ENCODE peak calls at places on chromosomes 5 and 9, in five cellular contexts. One of them, this sample, is unnamed.

GRCh38 chr9:6945871-6946270 is 188.1 kb downstream of the KDM4C start:
- DNase-seq in ACHN: no peak
- DNase-seq in nephron progenitor cell: no peak
- DNase-seq in H9: no peak
- DNase-seq in CD4-positive, alpha-beta T cell: no peak
- DNase-seq in this sample: no peak

GRCh38 chr5:57891443-57891842 is 408.8 kb upstream of the ACTBL2 start:
- DNase-seq in H9: peak
- DNase-seq in nephron progenitor cell: no peak
- DNase-seq in ACHN: no peak
- DNase-seq in CD4-positive, alpha-beta T cell: no peak
- DNase-seq in this sample: no peak

GRCh38 chr9:69027355-69028097 is 8.0 kb upstream of the FXN start:
- DNase-seq in nephron progenitor cell: peak
- DNase-seq in CD4-positive, alpha-beta T cell: no peak
- DNase-seq in H9: peak
- DNase-seq in ACHN: peak
- DNase-seq in this sample: peak

GRCh38 chr5:137630972-137631370 is 104.9 kb downstream of the KLHL3 start:
- DNase-seq in H9: no peak
- DNase-seq in ACHN: no peak
- DNase-seq in CD4-positive, alpha-beta T cell: no peak
- DNase-seq in nephron progenitor cell: no peak
- DNase-seq in this sample: no peak

GRCh38 chr5:124494540-124495116 is 251.8 kb downstream of the ZNF608 start:
- DNase-seq in H9: no peak
- DNase-seq in nephron progenitor cell: no peak
- DNase-seq in CD4-positive, alpha-beta T cell: no peak
- DNase-seq in ACHN: no peak
- DNase-seq in this sample: no peak

GRCh38 chr9:22100626-22101025 is 91.5 kb upstream of the CDKN2B start:
- DNase-seq in CD4-positive, alpha-beta T cell: no peak
- DNase-seq in nephron progenitor cell: no peak
- DNase-seq in ACHN: no peak
- DNase-seq in H9: no peak
- DNase-seq in this sample: no peak

GRCh38 chr5:130323804-130324454 is 419.7 kb downstream of the CHSY3 start:
- DNase-seq in CD4-positive, alpha-beta T cell: no peak
- DNase-seq in H9: no peak
- DNase-seq in ACHN: no peak
- DNase-seq in nephron progenitor cell: no peak
- DNase-seq in this sample: no peak

GRCh38 chr5:31157719-31158118 is 35.8 kb upstream of the CDH6 start:
- DNase-seq in CD4-positive, alpha-beta T cell: no peak
- DNase-seq in H9: no peak
- DNase-seq in ACHN: no peak
- DNase-seq in nephron progenitor cell: no peak
- DNase-seq in this sample: no peak

GRCh38 chr9:14563902-14564578 is 129.2 kb downstream of the ZDHHC21 start:
- DNase-seq in H9: no peak
- DNase-seq in CD4-positive, alpha-beta T cell: no peak
- DNase-seq in nephron progenitor cell: peak
- DNase-seq in ACHN: no peak
- DNase-seq in this sample: no peak

GRCh38 chr9:129900263-129901041 is 65.2 kb downstream of the USP20 start:
- DNase-seq in H9: no peak
- DNase-seq in nephron progenitor cell: no peak
- DNase-seq in ACHN: no peak
- DNase-seq in CD4-positive, alpha-beta T cell: no peak
- DNase-seq in this sample: no peak

GRCh38 chr5:132294728-132295504 is 722 bp downstream of the SLC22A4 start:
- DNase-seq in nephron progenitor cell: peak
- DNase-seq in CD4-positive, alpha-beta T cell: peak
- DNase-seq in H9: peak
- DNase-seq in ACHN: peak
- DNase-seq in this sample: no peak

GRCh38 chr5:10333154-10334006 is 20.1 kb upstream of the MARCHF6 start:
- DNase-seq in nephron progenitor cell: peak
- DNase-seq in ACHN: peak
- DNase-seq in H9: peak
- DNase-seq in CD4-positive, alpha-beta T cell: no peak
- DNase-seq in this sample: peak

GRCh38 chr9:25681270-25681669 is 3.0 kb upstream of the TUSC1 start:
- DNase-seq in ACHN: no peak
- DNase-seq in CD4-positive, alpha-beta T cell: no peak
- DNase-seq in nephron progenitor cell: no peak
- DNase-seq in H9: no peak
- DNase-seq in this sample: no peak

GRCh38 chr5:66841264-66841663 is 245.1 kb downstream of the MAST4 start:
- DNase-seq in CD4-positive, alpha-beta T cell: no peak
- DNase-seq in H9: no peak
- DNase-seq in ACHN: no peak
- DNase-seq in nephron progenitor cell: no peak
- DNase-seq in this sample: no peak

GRCh38 chr5:178460598-178461425 is 129.4 kb downstream of the COL23A1 start:
- DNase-seq in nephron progenitor cell: peak
- DNase-seq in CD4-positive, alpha-beta T cell: peak
- DNase-seq in H9: peak
- DNase-seq in ACHN: peak
- DNase-seq in this sample: peak

GRCh38 chr9:89144242-89144641 is 34.4 kb downstream of the SHC3 start:
- DNase-seq in H9: no peak
- DNase-seq in ACHN: no peak
- DNase-seq in CD4-positive, alpha-beta T cell: no peak
- DNase-seq in nephron progenitor cell: no peak
- DNase-seq in this sample: no peak

GRCh38 chr5:10248378-10249260 is 1.1 kb downstream of the ATPSCKMT start:
- DNase-seq in CD4-positive, alpha-beta T cell: no peak
- DNase-seq in ACHN: peak
- DNase-seq in nephron progenitor cell: no peak
- DNase-seq in H9: no peak
- DNase-seq in this sample: no peak

GRCh38 chr9:129436751-129437625 is 183.9 kb downstream of the C9orf50 start:
- DNase-seq in H9: no peak
- DNase-seq in nephron progenitor cell: peak
- DNase-seq in ACHN: peak
- DNase-seq in CD4-positive, alpha-beta T cell: no peak
- DNase-seq in this sample: no peak

GRCh38 chr5:74324556-74324955 is 316.0 kb downstream of the ENC1 start:
- DNase-seq in nephron progenitor cell: no peak
- DNase-seq in CD4-positive, alpha-beta T cell: no peak
- DNase-seq in H9: no peak
- DNase-seq in ACHN: no peak
- DNase-seq in this sample: no peak

GRCh38 chr5:107651326-107651725 is 19.4 kb downstream of the EFNA5 start:
- DNase-seq in ACHN: no peak
- DNase-seq in nephron progenitor cell: no peak
- DNase-seq in H9: peak
- DNase-seq in CD4-positive, alpha-beta T cell: no peak
- DNase-seq in this sample: no peak

GRCh38 chr5:83095973-83096539 is 18.7 kb downstream of the XRCC4 start:
- DNase-seq in CD4-positive, alpha-beta T cell: no peak
- DNase-seq in ACHN: peak
- DNase-seq in H9: no peak
- DNase-seq in nephron progenitor cell: no peak
- DNase-seq in this sample: no peak

GRCh38 chr5:173625686-173626500 is 9.4 kb upstream of the BOD1 start:
- DNase-seq in nephron progenitor cell: no peak
- DNase-seq in CD4-positive, alpha-beta T cell: no peak
- DNase-seq in H9: no peak
- DNase-seq in ACHN: no peak
- DNase-seq in this sample: peak

GRCh38 chr9:128523199-128523925 is 18.8 kb downstream of the GLE1 start:
- DNase-seq in nephron progenitor cell: peak
- DNase-seq in ACHN: no peak
- DNase-seq in CD4-positive, alpha-beta T cell: no peak
- DNase-seq in H9: peak
- DNase-seq in this sample: no peak

GRCh38 chr9:98850851-98851729 is 43.6 kb downstream of the GALNT12 start:
- DNase-seq in H9: peak
- DNase-seq in nephron progenitor cell: no peak
- DNase-seq in CD4-positive, alpha-beta T cell: no peak
- DNase-seq in ACHN: no peak
- DNase-seq in this sample: no peak

GRCh38 chr5:5609935-5610334 is 187.5 kb downstream of the ICE1 start:
- DNase-seq in nephron progenitor cell: no peak
- DNase-seq in H9: no peak
- DNase-seq in CD4-positive, alpha-beta T cell: no peak
- DNase-seq in ACHN: no peak
- DNase-seq in this sample: no peak

GRCh38 chr9:19184144-19184917 is 46.2 kb upstream of the DENND4C start:
- DNase-seq in nephron progenitor cell: peak
- DNase-seq in CD4-positive, alpha-beta T cell: peak
- DNase-seq in ACHN: peak
- DNase-seq in H9: peak
- DNase-seq in this sample: peak

GRCh38 chr9:90287567-90288274 is 354.9 kb downstream of the DIRAS2 start:
- DNase-seq in ACHN: no peak
- DNase-seq in H9: no peak
- DNase-seq in CD4-positive, alpha-beta T cell: no peak
- DNase-seq in nephron progenitor cell: no peak
- DNase-seq in this sample: peak

GRCh38 chr5:93874080-93874479 is 132.7 kb upstream of the POU5F2 start:
- DNase-seq in CD4-positive, alpha-beta T cell: no peak
- DNase-seq in H9: no peak
- DNase-seq in nephron progenitor cell: no peak
- DNase-seq in ACHN: no peak
- DNase-seq in this sample: no peak

GRCh38 chr5:65506961-65507360 is 25.2 kb upstream of the ADAMTS6 start:
- DNase-seq in ACHN: no peak
- DNase-seq in nephron progenitor cell: no peak
- DNase-seq in H9: no peak
- DNase-seq in CD4-positive, alpha-beta T cell: no peak
- DNase-seq in this sample: no peak

GRCh38 chr5:176543428-176544182 is 5.5 kb upstream of the CDHR2 start:
- DNase-seq in H9: peak
- DNase-seq in ACHN: peak
- DNase-seq in nephron progenitor cell: peak
- DNase-seq in CD4-positive, alpha-beta T cell: peak
- DNase-seq in this sample: peak

GRCh38 chr5:75512383-75513074 is 838 bp downstream of the POLK start:
- DNase-seq in nephron progenitor cell: no peak
- DNase-seq in ACHN: peak
- DNase-seq in H9: no peak
- DNase-seq in CD4-positive, alpha-beta T cell: no peak
- DNase-seq in this sample: no peak